ENCODE peak calls at places on chromosomes 6 and 20, in seven cellular contexts. W, P, G, Y, Z, R and T are unnamed samples.

GRCh38 chr6:12014027-12014872 is 2.1 kb downstream of the HIVEP1 start:
- DNase-seq in G (no peak), Z (no peak), Y (no peak), P (no peak), R (no peak), W (no peak), T (peak; percentile 48)

GRCh38 chr20:6231551-6231950 is 108.7 kb upstream of the FERMT1 start:
- DNase-seq in Y (no peak), R (no peak), P (no peak), W (no peak), G (no peak), Z (no peak), T (peak; percentile 1)

GRCh38 chr20:57215826-57216471 is 50.5 kb downstream of the BMP7 start:
- DNase-seq in G (peak; percentile 54), Z (no peak), W (no peak), R (no peak), Y (no peak), P (no peak), T (no peak)

GRCh38 chr6:170295519-170296422 is 4.9 kb upstream of the DLL1 start:
- DNase-seq in W (no peak), Y (peak; percentile 67), R (peak; percentile 55), G (peak; percentile 72), P (no peak), Z (no peak), T (no peak)

GRCh38 chr20:10239954-10240353 is 21.3 kb downstream of the SNAP25 start:
- DNase-seq in G (no peak), W (no peak), P (no peak), Z (no peak), Y (no peak), R (peak; percentile 74), T (peak; percentile 11)

GRCh38 chr20:4769328-4769727 is 47.6 kb downstream of the PRND start:
- DNase-seq in Y (no peak), G (no peak), R (no peak), Z (no peak), P (no peak), W (no peak), T (no peak)

GRCh38 chr20:63290677-63291472 is 2.1 kb upstream of the COL20A1 start:
- DNase-seq in R (no peak), W (peak; percentile 72), Y (peak; percentile 87), Z (peak; percentile 40), P (peak; percentile 11), G (peak; percentile 84), T (peak; percentile 29)

GRCh38 chr6:118869894-118870665 is 23.9 kb upstream of the ASF1A start:
- DNase-seq in R (no peak), Y (no peak), Z (no peak), G (no peak), P (no peak), W (no peak), T (no peak)

GRCh38 chr6:143928853-143929252 is 64.6 kb downstream of the ZC2HC1B start:
- DNase-seq in P (no peak), R (no peak), G (no peak), Y (no peak), W (no peak), Z (no peak), T (no peak)

GRCh38 chr6:83615025-83615999 is 93.6 kb downstream of the SNAP91 start:
- DNase-seq in Y (no peak), G (no peak), R (no peak), Z (no peak), W (no peak), P (no peak), T (peak; percentile 45)

GRCh38 chr20:36574278-36575065 is 1.1 kb downstream of the TGIF2 start:
- DNase-seq in W (peak; percentile 65), G (peak; percentile 76), R (peak; percentile 70), P (peak; percentile 44), Z (no peak), Y (peak; percentile 65), T (peak; percentile 28)

GRCh38 chr20:35886537-35886936 is 67.8 kb downstream of the SCAND1 start:
- DNase-seq in G (no peak), P (no peak), Z (no peak), W (peak; percentile 69), Y (no peak), R (no peak), T (peak; percentile 71)

GRCh38 chr6:24478903-24479302 is 10.5 kb downstream of the GPLD1 start:
- DNase-seq in P (no peak), W (no peak), R (no peak), Z (no peak), Y (no peak), G (no peak), T (no peak)

GRCh38 chr20:53045941-53046340 is 73.8 kb downstream of the TSHZ2 start:
- DNase-seq in R (no peak), P (no peak), Y (no peak), Z (no peak), W (no peak), G (no peak), T (no peak)

GRCh38 chr20:24648481-24648880 is 179.1 kb downstream of the SYNDIG1 start:
- DNase-seq in Z (no peak), Y (no peak), W (no peak), P (no peak), R (no peak), G (no peak), T (peak; percentile 80)

GRCh38 chr6:33029297-33030184 is 20.1 kb upstream of the HLA-DOA start:
- DNase-seq in P (no peak), Z (no peak), W (no peak), R (peak; percentile 72), Y (no peak), G (no peak), T (no peak)

GRCh38 chr6:34339432-34339831 is 53.0 kb downstream of the NUDT3 start:
- DNase-seq in Z (no peak), W (no peak), R (no peak), G (no peak), P (no peak), Y (no peak), T (no peak)

GRCh38 chr6:157714153-157714490 is 108.9 kb upstream of the SNX9 start:
- DNase-seq in Y (no peak), W (no peak), Z (no peak), P (no peak), R (no peak), G (no peak), T (peak; percentile 97)

GRCh38 chr6:82555801-82556200 is 192.2 kb downstream of the TPBG start:
- DNase-seq in P (no peak), R (no peak), Z (no peak), W (no peak), Y (no peak), G (no peak), T (no peak)

GRCh38 chr6:105121981-105122380 is 57.8 kb downstream of the POPDC3 start:
- DNase-seq in W (no peak), Z (no peak), Y (no peak), P (no peak), R (no peak), G (no peak), T (no peak)

GRCh38 chr20:60512436-60512835 is 554.2 kb downstream of the CDH26 start:
- DNase-seq in R (no peak), P (no peak), Z (no peak), W (no peak), Y (no peak), G (no peak), T (peak; percentile 80)

GRCh38 chr6:105994522-105995402 is 91.4 kb upstream of the PRDM1 start:
- DNase-seq in G (peak; percentile 69), R (peak; percentile 74), Z (peak; percentile 20), Y (peak; percentile 61), P (no peak), W (peak; percentile 80), T (peak; percentile 91)

GRCh38 chr20:59578602-59579403 is 25.5 kb upstream of the PHACTR3 start:
- DNase-seq in P (no peak), G (no peak), R (no peak), Z (no peak), W (no peak), Y (no peak), T (no peak)

GRCh38 chr6:144149894-144150672 is at the start of gene STX11:
- DNase-seq in R (peak; percentile 89), P (peak; percentile 71), Z (peak; percentile 75), G (peak; percentile 79), Y (peak; percentile 93), W (peak; percentile 80), T (peak; percentile 25)

GRCh38 chr6:18166314-18167007 is 11.2 kb downstream of the KDM1B start:
- DNase-seq in G (no peak), Z (no peak), R (peak; percentile 49), Y (no peak), P (no peak), W (no peak), T (peak; percentile 29)

GRCh38 chr6:82072771-82073170 is 174.8 kb downstream of the IBTK start:
- DNase-seq in Y (no peak), W (no peak), P (no peak), Z (no peak), R (no peak), G (no peak), T (peak; percentile 86)

GRCh38 chr6:42820509-42821340 is 38.9 kb downstream of the BICRAL start:
- DNase-seq in G (no peak), Z (no peak), R (no peak), Y (no peak), P (no peak), W (peak; percentile 67), T (peak; percentile 77)

GRCh38 chr6:129744201-129744879 is 34.4 kb upstream of the ARHGAP18 start:
- DNase-seq in R (no peak), P (no peak), Y (no peak), G (peak; percentile 10), Z (no peak), W (no peak), T (peak; percentile 61)

GRCh38 chr20:3731944-3732326 is 550 bp upstream of the HSPA12B start:
- DNase-seq in G (no peak), Z (no peak), P (no peak), W (peak; percentile 48), R (no peak), Y (no peak), T (no peak)

GRCh38 chr20:58094160-58094559 is 134.3 kb downstream of the ANKRD60 start:
- DNase-seq in Z (no peak), Y (no peak), W (no peak), R (no peak), G (no peak), P (no peak), T (no peak)